ENCODE peak calls at places on chromosomes 6 and 20, in ten cellular contexts. One of them, this sample, is unnamed.

GRCh38 chr6:118544105-118544504 is 4.0 kb upstream of the PLN start:
- DNase-seq in fibroblast of mammary gland: no peak
- DNase-seq in stimulated activated CD8-positive, alpha-beta memory T cell treated with anti-CD3 and anti-CD28 coated beads, Interleukin-15, amount 100 ng/mL, for 24 hours: no peak
- DNase-seq in spleen: no peak
- DNase-seq in stimulated activated CD4-positive, alpha-beta T cell treated with anti-CD3 and anti-CD28 coated beads, Interleukin-12 subunit alpha, Interleukin-12 subunit beta, amount 100 ng/mL, for 4 hours: no peak
- DNase-seq in kidney tubule cell: no peak
- DNase-seq in fibroblast of the conjunctiva: no peak
- DNase-seq in NCI-H1092: no peak
- DNase-seq in uterus: no peak
- DNase-seq in SW 1271: no peak
- DNase-seq in this sample: no peak

GRCh38 chr6:165181951-165182414 is 127.4 kb downstream of the C6orf118 start:
- DNase-seq in stimulated activated CD4-positive, alpha-beta T cell treated with anti-CD3 and anti-CD28 coated beads, Interleukin-12 subunit alpha, Interleukin-12 subunit beta, amount 100 ng/mL, for 4 hours: no peak
- DNase-seq in SW 1271: no peak
- DNase-seq in uterus: no peak
- DNase-seq in spleen: no peak
- DNase-seq in stimulated activated CD8-positive, alpha-beta memory T cell treated with anti-CD3 and anti-CD28 coated beads, Interleukin-15, amount 100 ng/mL, for 24 hours: no peak
- DNase-seq in kidney tubule cell: peak
- DNase-seq in fibroblast of the conjunctiva: peak
- DNase-seq in fibroblast of mammary gland: peak
- DNase-seq in NCI-H1092: no peak
- DNase-seq in this sample: peak

GRCh38 chr6:5308066-5308465 is 46.8 kb downstream of the FARS2 start:
- DNase-seq in SW 1271: no peak
- DNase-seq in kidney tubule cell: peak
- DNase-seq in fibroblast of mammary gland: peak
- DNase-seq in NCI-H1092: no peak
- DNase-seq in fibroblast of the conjunctiva: no peak
- DNase-seq in stimulated activated CD4-positive, alpha-beta T cell treated with anti-CD3 and anti-CD28 coated beads, Interleukin-12 subunit alpha, Interleukin-12 subunit beta, amount 100 ng/mL, for 4 hours: no peak
- DNase-seq in uterus: no peak
- DNase-seq in spleen: no peak
- DNase-seq in stimulated activated CD8-positive, alpha-beta memory T cell treated with anti-CD3 and anti-CD28 coated beads, Interleukin-15, amount 100 ng/mL, for 24 hours: no peak
- DNase-seq in this sample: no peak

GRCh38 chr6:167699141-167700036 is 127.3 kb upstream of the AFDN start:
- DNase-seq in uterus: peak
- DNase-seq in spleen: peak
- DNase-seq in fibroblast of mammary gland: peak
- DNase-seq in SW 1271: peak
- DNase-seq in NCI-H1092: no peak
- DNase-seq in stimulated activated CD4-positive, alpha-beta T cell treated with anti-CD3 and anti-CD28 coated beads, Interleukin-12 subunit alpha, Interleukin-12 subunit beta, amount 100 ng/mL, for 4 hours: peak
- DNase-seq in stimulated activated CD8-positive, alpha-beta memory T cell treated with anti-CD3 and anti-CD28 coated beads, Interleukin-15, amount 100 ng/mL, for 24 hours: no peak
- DNase-seq in fibroblast of the conjunctiva: no peak
- DNase-seq in kidney tubule cell: peak
- DNase-seq in this sample: peak

GRCh38 chr6:143677891-143678737 is at the start of gene PHACTR2:
- DNase-seq in SW 1271: peak
- DNase-seq in uterus: peak
- DNase-seq in kidney tubule cell: peak
- DNase-seq in fibroblast of mammary gland: peak
- DNase-seq in stimulated activated CD8-positive, alpha-beta memory T cell treated with anti-CD3 and anti-CD28 coated beads, Interleukin-15, amount 100 ng/mL, for 24 hours: peak
- DNase-seq in fibroblast of the conjunctiva: peak
- DNase-seq in spleen: peak
- DNase-seq in NCI-H1092: no peak
- DNase-seq in stimulated activated CD4-positive, alpha-beta T cell treated with anti-CD3 and anti-CD28 coated beads, Interleukin-12 subunit alpha, Interleukin-12 subunit beta, amount 100 ng/mL, for 4 hours: peak
- DNase-seq in this sample: peak

GRCh38 chr6:5087389-5087788 is 2.2 kb downstream of the PPP1R3G start:
- DNase-seq in fibroblast of mammary gland: no peak
- DNase-seq in kidney tubule cell: no peak
- DNase-seq in NCI-H1092: no peak
- DNase-seq in fibroblast of the conjunctiva: no peak
- DNase-seq in stimulated activated CD4-positive, alpha-beta T cell treated with anti-CD3 and anti-CD28 coated beads, Interleukin-12 subunit alpha, Interleukin-12 subunit beta, amount 100 ng/mL, for 4 hours: no peak
- DNase-seq in stimulated activated CD8-positive, alpha-beta memory T cell treated with anti-CD3 and anti-CD28 coated beads, Interleukin-15, amount 100 ng/mL, for 24 hours: no peak
- DNase-seq in uterus: no peak
- DNase-seq in spleen: no peak
- DNase-seq in SW 1271: no peak
- DNase-seq in this sample: no peak

GRCh38 chr20:31678389-31679356 is 41.0 kb downstream of the COX4I2 start:
- DNase-seq in stimulated activated CD4-positive, alpha-beta T cell treated with anti-CD3 and anti-CD28 coated beads, Interleukin-12 subunit alpha, Interleukin-12 subunit beta, amount 100 ng/mL, for 4 hours: no peak
- DNase-seq in NCI-H1092: no peak
- DNase-seq in stimulated activated CD8-positive, alpha-beta memory T cell treated with anti-CD3 and anti-CD28 coated beads, Interleukin-15, amount 100 ng/mL, for 24 hours: no peak
- DNase-seq in fibroblast of mammary gland: no peak
- DNase-seq in spleen: no peak
- DNase-seq in SW 1271: peak
- DNase-seq in uterus: no peak
- DNase-seq in kidney tubule cell: peak
- DNase-seq in fibroblast of the conjunctiva: no peak
- DNase-seq in this sample: peak

GRCh38 chr20:57332105-57333089 is 2.8 kb downstream of the SPO11 start:
- DNase-seq in uterus: no peak
- DNase-seq in stimulated activated CD4-positive, alpha-beta T cell treated with anti-CD3 and anti-CD28 coated beads, Interleukin-12 subunit alpha, Interleukin-12 subunit beta, amount 100 ng/mL, for 4 hours: no peak
- DNase-seq in kidney tubule cell: no peak
- DNase-seq in SW 1271: no peak
- DNase-seq in stimulated activated CD8-positive, alpha-beta memory T cell treated with anti-CD3 and anti-CD28 coated beads, Interleukin-15, amount 100 ng/mL, for 24 hours: no peak
- DNase-seq in NCI-H1092: no peak
- DNase-seq in fibroblast of the conjunctiva: no peak
- DNase-seq in fibroblast of mammary gland: no peak
- DNase-seq in spleen: no peak
- DNase-seq in this sample: no peak

GRCh38 chr6:39218868-39219567 is 10.3 kb downstream of the KCNK5 start:
- DNase-seq in stimulated activated CD8-positive, alpha-beta memory T cell treated with anti-CD3 and anti-CD28 coated beads, Interleukin-15, amount 100 ng/mL, for 24 hours: no peak
- DNase-seq in SW 1271: no peak
- DNase-seq in stimulated activated CD4-positive, alpha-beta T cell treated with anti-CD3 and anti-CD28 coated beads, Interleukin-12 subunit alpha, Interleukin-12 subunit beta, amount 100 ng/mL, for 4 hours: no peak
- DNase-seq in fibroblast of the conjunctiva: no peak
- DNase-seq in spleen: no peak
- DNase-seq in kidney tubule cell: peak
- DNase-seq in uterus: no peak
- DNase-seq in fibroblast of mammary gland: no peak
- DNase-seq in NCI-H1092: no peak
- DNase-seq in this sample: peak

GRCh38 chr20:57259179-57260021 is 7.0 kb downstream of the BMP7 start:
- DNase-seq in kidney tubule cell: no peak
- DNase-seq in fibroblast of mammary gland: no peak
- DNase-seq in spleen: no peak
- DNase-seq in NCI-H1092: no peak
- DNase-seq in uterus: no peak
- DNase-seq in stimulated activated CD8-positive, alpha-beta memory T cell treated with anti-CD3 and anti-CD28 coated beads, Interleukin-15, amount 100 ng/mL, for 24 hours: no peak
- DNase-seq in stimulated activated CD4-positive, alpha-beta T cell treated with anti-CD3 and anti-CD28 coated beads, Interleukin-12 subunit alpha, Interleukin-12 subunit beta, amount 100 ng/mL, for 4 hours: no peak
- DNase-seq in SW 1271: no peak
- DNase-seq in fibroblast of the conjunctiva: no peak
- DNase-seq in this sample: no peak

GRCh38 chr6:141513830-141514229 is 618.9 kb upstream of the GJE1 start:
- DNase-seq in fibroblast of mammary gland: peak
- DNase-seq in spleen: no peak
- DNase-seq in uterus: no peak
- DNase-seq in fibroblast of the conjunctiva: no peak
- DNase-seq in stimulated activated CD8-positive, alpha-beta memory T cell treated with anti-CD3 and anti-CD28 coated beads, Interleukin-15, amount 100 ng/mL, for 24 hours: no peak
- DNase-seq in kidney tubule cell: no peak
- DNase-seq in SW 1271: no peak
- DNase-seq in stimulated activated CD4-positive, alpha-beta T cell treated with anti-CD3 and anti-CD28 coated beads, Interleukin-12 subunit alpha, Interleukin-12 subunit beta, amount 100 ng/mL, for 4 hours: no peak
- DNase-seq in NCI-H1092: no peak
- DNase-seq in this sample: peak

GRCh38 chr6:170155464-170156196 is 135.2 kb downstream of the DLL1 start:
- DNase-seq in kidney tubule cell: no peak
- DNase-seq in stimulated activated CD4-positive, alpha-beta T cell treated with anti-CD3 and anti-CD28 coated beads, Interleukin-12 subunit alpha, Interleukin-12 subunit beta, amount 100 ng/mL, for 4 hours: no peak
- DNase-seq in spleen: peak
- DNase-seq in fibroblast of the conjunctiva: no peak
- DNase-seq in fibroblast of mammary gland: no peak
- DNase-seq in uterus: no peak
- DNase-seq in NCI-H1092: no peak
- DNase-seq in stimulated activated CD8-positive, alpha-beta memory T cell treated with anti-CD3 and anti-CD28 coated beads, Interleukin-15, amount 100 ng/mL, for 24 hours: no peak
- DNase-seq in SW 1271: no peak
- DNase-seq in this sample: no peak

GRCh38 chr6:83247471-83247870 is 54.3 kb downstream of the RWDD2A start:
- DNase-seq in NCI-H1092: no peak
- DNase-seq in kidney tubule cell: no peak
- DNase-seq in stimulated activated CD8-positive, alpha-beta memory T cell treated with anti-CD3 and anti-CD28 coated beads, Interleukin-15, amount 100 ng/mL, for 24 hours: no peak
- DNase-seq in SW 1271: no peak
- DNase-seq in uterus: no peak
- DNase-seq in fibroblast of mammary gland: no peak
- DNase-seq in stimulated activated CD4-positive, alpha-beta T cell treated with anti-CD3 and anti-CD28 coated beads, Interleukin-12 subunit alpha, Interleukin-12 subunit beta, amount 100 ng/mL, for 4 hours: no peak
- DNase-seq in fibroblast of the conjunctiva: no peak
- DNase-seq in spleen: no peak
- DNase-seq in this sample: no peak

GRCh38 chr20:51429144-51429482 is 113.4 kb downstream of the NFATC2 start:
- DNase-seq in NCI-H1092: no peak
- DNase-seq in fibroblast of the conjunctiva: no peak
- DNase-seq in uterus: no peak
- DNase-seq in spleen: peak
- DNase-seq in kidney tubule cell: no peak
- DNase-seq in stimulated activated CD4-positive, alpha-beta T cell treated with anti-CD3 and anti-CD28 coated beads, Interleukin-12 subunit alpha, Interleukin-12 subunit beta, amount 100 ng/mL, for 4 hours: no peak
- DNase-seq in fibroblast of mammary gland: no peak
- DNase-seq in SW 1271: no peak
- DNase-seq in stimulated activated CD8-positive, alpha-beta memory T cell treated with anti-CD3 and anti-CD28 coated beads, Interleukin-15, amount 100 ng/mL, for 24 hours: no peak
- DNase-seq in this sample: no peak

GRCh38 chr6:137927777-137928218 is 60.7 kb downstream of the TNFAIP3 start:
- DNase-seq in SW 1271: no peak
- DNase-seq in fibroblast of mammary gland: no peak
- DNase-seq in fibroblast of the conjunctiva: no peak
- DNase-seq in uterus: no peak
- DNase-seq in NCI-H1092: no peak
- DNase-seq in spleen: peak
- DNase-seq in stimulated activated CD8-positive, alpha-beta memory T cell treated with anti-CD3 and anti-CD28 coated beads, Interleukin-15, amount 100 ng/mL, for 24 hours: no peak
- DNase-seq in stimulated activated CD4-positive, alpha-beta T cell treated with anti-CD3 and anti-CD28 coated beads, Interleukin-12 subunit alpha, Interleukin-12 subunit beta, amount 100 ng/mL, for 4 hours: peak
- DNase-seq in kidney tubule cell: peak
- DNase-seq in this sample: peak

GRCh38 chr6:147149826-147150225 is 54.4 kb upstream of the STXBP5 start:
- DNase-seq in NCI-H1092: no peak
- DNase-seq in stimulated activated CD4-positive, alpha-beta T cell treated with anti-CD3 and anti-CD28 coated beads, Interleukin-12 subunit alpha, Interleukin-12 subunit beta, amount 100 ng/mL, for 4 hours: no peak
- DNase-seq in stimulated activated CD8-positive, alpha-beta memory T cell treated with anti-CD3 and anti-CD28 coated beads, Interleukin-15, amount 100 ng/mL, for 24 hours: no peak
- DNase-seq in uterus: no peak
- DNase-seq in fibroblast of the conjunctiva: no peak
- DNase-seq in fibroblast of mammary gland: no peak
- DNase-seq in SW 1271: no peak
- DNase-seq in spleen: no peak
- DNase-seq in kidney tubule cell: no peak
- DNase-seq in this sample: no peak

GRCh38 chr6:90368601-90369000 is 72.0 kb upstream of the BACH2 start:
- DNase-seq in fibroblast of mammary gland: no peak
- DNase-seq in fibroblast of the conjunctiva: peak
- DNase-seq in spleen: no peak
- DNase-seq in stimulated activated CD4-positive, alpha-beta T cell treated with anti-CD3 and anti-CD28 coated beads, Interleukin-12 subunit alpha, Interleukin-12 subunit beta, amount 100 ng/mL, for 4 hours: no peak
- DNase-seq in stimulated activated CD8-positive, alpha-beta memory T cell treated with anti-CD3 and anti-CD28 coated beads, Interleukin-15, amount 100 ng/mL, for 24 hours: no peak
- DNase-seq in kidney tubule cell: no peak
- DNase-seq in SW 1271: no peak
- DNase-seq in uterus: no peak
- DNase-seq in NCI-H1092: no peak
- DNase-seq in this sample: peak

GRCh38 chr20:672975-673604 is 2.5 kb downstream of the SCRT2 start:
- DNase-seq in stimulated activated CD4-positive, alpha-beta T cell treated with anti-CD3 and anti-CD28 coated beads, Interleukin-12 subunit alpha, Interleukin-12 subunit beta, amount 100 ng/mL, for 4 hours: no peak
- DNase-seq in fibroblast of mammary gland: no peak
- DNase-seq in uterus: no peak
- DNase-seq in stimulated activated CD8-positive, alpha-beta memory T cell treated with anti-CD3 and anti-CD28 coated beads, Interleukin-15, amount 100 ng/mL, for 24 hours: no peak
- DNase-seq in kidney tubule cell: no peak
- DNase-seq in NCI-H1092: no peak
- DNase-seq in spleen: peak
- DNase-seq in SW 1271: no peak
- DNase-seq in fibroblast of the conjunctiva: no peak
- DNase-seq in this sample: no peak

GRCh38 chr20:61762886-61763739 is 302.6 kb downstream of the TAF4 start:
- DNase-seq in fibroblast of mammary gland: no peak
- DNase-seq in fibroblast of the conjunctiva: no peak
- DNase-seq in NCI-H1092: no peak
- DNase-seq in kidney tubule cell: no peak
- DNase-seq in stimulated activated CD4-positive, alpha-beta T cell treated with anti-CD3 and anti-CD28 coated beads, Interleukin-12 subunit alpha, Interleukin-12 subunit beta, amount 100 ng/mL, for 4 hours: no peak
- DNase-seq in uterus: no peak
- DNase-seq in stimulated activated CD8-positive, alpha-beta memory T cell treated with anti-CD3 and anti-CD28 coated beads, Interleukin-15, amount 100 ng/mL, for 24 hours: no peak
- DNase-seq in SW 1271: no peak
- DNase-seq in spleen: peak
- DNase-seq in this sample: no peak

This sample was measured in iris pigment epithelial cell.